ENCODE peak calls at places on chromosome 12, in seven cellular contexts. One of them, this sample, is unnamed.

GRCh38 chr12:130969223-130969622 is 15.5 kb downstream of the ADGRD1 start:
- DNase-seq in breast epithelium: no peak
- DNase-seq in CD8-positive, alpha-beta T cell: no peak
- DNase-seq in neuronal stem cell: no peak
- DNase-seq in fibroblast of lung: no peak
- DNase-seq in psoas muscle: no peak
- DNase-seq in H1: no peak
- DNase-seq in this sample: no peak

GRCh38 chr12:14776236-14776959 is 26.9 kb downstream of the WBP11 start:
- DNase-seq in H1: no peak
- DNase-seq in breast epithelium: no peak
- DNase-seq in neuronal stem cell: no peak
- DNase-seq in fibroblast of lung: no peak
- DNase-seq in psoas muscle: no peak
- DNase-seq in CD8-positive, alpha-beta T cell: no peak
- DNase-seq in this sample: no peak

GRCh38 chr12:32083489-32083888 is 23.2 kb upstream of the BICD1 start:
- DNase-seq in fibroblast of lung: peak; percentile 84
- DNase-seq in breast epithelium: no peak
- DNase-seq in neuronal stem cell: no peak
- DNase-seq in H1: no peak
- DNase-seq in psoas muscle: no peak
- DNase-seq in CD8-positive, alpha-beta T cell: no peak
- DNase-seq in this sample: peak; percentile 18

GRCh38 chr12:85993746-85994145 is 119.7 kb downstream of the NTS start:
- DNase-seq in breast epithelium: no peak
- DNase-seq in neuronal stem cell: no peak
- DNase-seq in CD8-positive, alpha-beta T cell: no peak
- DNase-seq in H1: no peak
- DNase-seq in psoas muscle: no peak
- DNase-seq in fibroblast of lung: no peak
- DNase-seq in this sample: no peak

GRCh38 chr12:102169922-102170698 is 27.5 kb downstream of the PMCH start:
- DNase-seq in neuronal stem cell: no peak
- DNase-seq in fibroblast of lung: peak; percentile 11
- DNase-seq in breast epithelium: no peak
- DNase-seq in psoas muscle: no peak
- DNase-seq in H1: no peak
- DNase-seq in CD8-positive, alpha-beta T cell: no peak
- DNase-seq in this sample: no peak

GRCh38 chr12:4628406-4628805 is 20.4 kb downstream of the AKAP3 start:
- DNase-seq in neuronal stem cell: no peak
- DNase-seq in breast epithelium: peak; percentile 79
- DNase-seq in H1: no peak
- DNase-seq in CD8-positive, alpha-beta T cell: no peak
- DNase-seq in psoas muscle: no peak
- DNase-seq in fibroblast of lung: no peak
- DNase-seq in this sample: no peak

GRCh38 chr12:93502802-93503623 is 35.7 kb downstream of the MRPL42 start:
- DNase-seq in breast epithelium: no peak
- DNase-seq in CD8-positive, alpha-beta T cell: peak; percentile 39
- DNase-seq in H1: peak; percentile 61
- DNase-seq in fibroblast of lung: peak; percentile 30
- DNase-seq in neuronal stem cell: peak; percentile 21
- DNase-seq in psoas muscle: no peak
- DNase-seq in this sample: peak; percentile 57

GRCh38 chr12:126051611-126052107 is 986.4 kb downstream of the AACS start:
- DNase-seq in CD8-positive, alpha-beta T cell: no peak
- DNase-seq in breast epithelium: no peak
- DNase-seq in H1: no peak
- DNase-seq in psoas muscle: no peak
- DNase-seq in neuronal stem cell: no peak
- DNase-seq in fibroblast of lung: peak; percentile 96
- DNase-seq in this sample: no peak

GRCh38 chr12:68885381-68885780 is 47.6 kb downstream of the CPM start:
- DNase-seq in fibroblast of lung: no peak
- DNase-seq in breast epithelium: no peak
- DNase-seq in psoas muscle: no peak
- DNase-seq in neuronal stem cell: no peak
- DNase-seq in CD8-positive, alpha-beta T cell: no peak
- DNase-seq in H1: no peak
- DNase-seq in this sample: no peak

GRCh38 chr12:98253207-98253606 is 262.2 kb upstream of the TMPO start:
- DNase-seq in fibroblast of lung: no peak
- DNase-seq in H1: no peak
- DNase-seq in CD8-positive, alpha-beta T cell: no peak
- DNase-seq in breast epithelium: no peak
- DNase-seq in neuronal stem cell: no peak
- DNase-seq in psoas muscle: no peak
- DNase-seq in this sample: no peak

GRCh38 chr12:132818562-132818961 is 10.1 kb downstream of the GOLGA3 start:
- DNase-seq in CD8-positive, alpha-beta T cell: no peak
- DNase-seq in breast epithelium: no peak
- DNase-seq in H1: no peak
- DNase-seq in fibroblast of lung: no peak
- DNase-seq in psoas muscle: no peak
- DNase-seq in neuronal stem cell: no peak
- DNase-seq in this sample: no peak

GRCh38 chr12:117367006-117367638 is 5.7 kb upstream of the NOS1 start:
- DNase-seq in CD8-positive, alpha-beta T cell: peak; percentile 19
- DNase-seq in fibroblast of lung: peak; percentile 40
- DNase-seq in H1: peak; percentile 95
- DNase-seq in neuronal stem cell: peak; percentile 89
- DNase-seq in breast epithelium: peak; percentile 58
- DNase-seq in psoas muscle: peak; percentile 54
- DNase-seq in this sample: peak; percentile 86

GRCh38 chr12:122888232-122888752 is 7.6 kb downstream of the VPS37B start:
- DNase-seq in CD8-positive, alpha-beta T cell: no peak
- DNase-seq in fibroblast of lung: peak; percentile 82
- DNase-seq in breast epithelium: peak; percentile 98
- DNase-seq in H1: no peak
- DNase-seq in neuronal stem cell: no peak
- DNase-seq in psoas muscle: no peak
- DNase-seq in this sample: no peak

GRCh38 chr12:14880890-14881453 is 4.7 kb downstream of the MGP start:
- DNase-seq in breast epithelium: no peak
- DNase-seq in fibroblast of lung: no peak
- DNase-seq in neuronal stem cell: no peak
- DNase-seq in CD8-positive, alpha-beta T cell: no peak
- DNase-seq in H1: no peak
- DNase-seq in psoas muscle: no peak
- DNase-seq in this sample: no peak

GRCh38 chr12:7152818-7153217 is 22.6 kb downstream of the CLSTN3 start:
- DNase-seq in neuronal stem cell: no peak
- DNase-seq in psoas muscle: no peak
- DNase-seq in fibroblast of lung: no peak
- DNase-seq in breast epithelium: no peak
- DNase-seq in CD8-positive, alpha-beta T cell: no peak
- DNase-seq in H1: no peak
- DNase-seq in this sample: no peak

GRCh38 chr12:40697566-40698257 is 5.5 kb downstream of the CNTN1 start:
- DNase-seq in breast epithelium: no peak
- DNase-seq in H1: no peak
- DNase-seq in fibroblast of lung: no peak
- DNase-seq in neuronal stem cell: no peak
- DNase-seq in psoas muscle: no peak
- DNase-seq in CD8-positive, alpha-beta T cell: no peak
- DNase-seq in this sample: no peak

GRCh38 chr12:122203968-122204828 is 689 bp downstream of the B3GNT4 start:
- DNase-seq in breast epithelium: no peak
- DNase-seq in H1: peak; percentile 63
- DNase-seq in CD8-positive, alpha-beta T cell: no peak
- DNase-seq in psoas muscle: no peak
- DNase-seq in fibroblast of lung: no peak
- DNase-seq in neuronal stem cell: no peak
- DNase-seq in this sample: no peak

GRCh38 chr12:108495054-108495453 is 20.0 kb upstream of the FICD start:
- DNase-seq in H1: peak; percentile 80
- DNase-seq in neuronal stem cell: peak; percentile 33
- DNase-seq in CD8-positive, alpha-beta T cell: no peak
- DNase-seq in breast epithelium: no peak
- DNase-seq in fibroblast of lung: no peak
- DNase-seq in psoas muscle: no peak
- DNase-seq in this sample: peak; percentile 29

GRCh38 chr12:95117178-95117599 is 43.8 kb upstream of the NR2C1 start:
- DNase-seq in breast epithelium: peak; percentile 52
- DNase-seq in psoas muscle: no peak
- DNase-seq in H1: peak; percentile 51
- DNase-seq in CD8-positive, alpha-beta T cell: peak; percentile 45
- DNase-seq in neuronal stem cell: peak; percentile 35
- DNase-seq in fibroblast of lung: peak; percentile 66
- DNase-seq in this sample: peak; percentile 61
- H3K4me1 ChIP-seq in breast epithelium: no peaks in the 10 kb centered on the region
- H3K4me1 ChIP-seq in psoas muscle: peaks cover 5% of the 10 kb centered on the region
- H3K4me1 ChIP-seq in H1: peaks cover 4% of the 10 kb centered on the region
- H3K4me1 ChIP-seq in CD8-positive, alpha-beta T cell: no peaks in the 10 kb centered on the region
- H3K4me1 ChIP-seq in neuronal stem cell: no peaks in the 10 kb centered on the region
- H3K4me1 ChIP-seq in fibroblast of lung: peaks cover 14% of the 10 kb centered on the region
- H3K4me1 ChIP-seq in this sample: no peaks in the 10 kb centered on the region

GRCh38 chr12:110996415-110996814 is 76.0 kb upstream of the MYL2 start:
- DNase-seq in breast epithelium: no peak
- DNase-seq in neuronal stem cell: no peak
- DNase-seq in CD8-positive, alpha-beta T cell: no peak
- DNase-seq in psoas muscle: no peak
- DNase-seq in fibroblast of lung: no peak
- DNase-seq in H1: no peak
- DNase-seq in this sample: no peak

GRCh38 chr12:110998165-110998564 is 77.8 kb upstream of the MYL2 start:
- DNase-seq in psoas muscle: no peak
- DNase-seq in neuronal stem cell: no peak
- DNase-seq in breast epithelium: no peak
- DNase-seq in CD8-positive, alpha-beta T cell: no peak
- DNase-seq in fibroblast of lung: no peak
- DNase-seq in H1: no peak
- DNase-seq in this sample: peak; percentile 3

GRCh38 chr12:110995016-110995415 is 74.6 kb upstream of the MYL2 start:
- DNase-seq in psoas muscle: peak; percentile 21
- DNase-seq in fibroblast of lung: no peak
- DNase-seq in CD8-positive, alpha-beta T cell: no peak
- DNase-seq in neuronal stem cell: no peak
- DNase-seq in breast epithelium: no peak
- DNase-seq in H1: no peak
- DNase-seq in this sample: no peak

GRCh38 chr12:110995615-110996014 is 75.2 kb upstream of the MYL2 start:
- DNase-seq in CD8-positive, alpha-beta T cell: no peak
- DNase-seq in fibroblast of lung: no peak
- DNase-seq in neuronal stem cell: no peak
- DNase-seq in H1: no peak
- DNase-seq in psoas muscle: no peak
- DNase-seq in breast epithelium: no peak
- DNase-seq in this sample: no peak

DNA sequence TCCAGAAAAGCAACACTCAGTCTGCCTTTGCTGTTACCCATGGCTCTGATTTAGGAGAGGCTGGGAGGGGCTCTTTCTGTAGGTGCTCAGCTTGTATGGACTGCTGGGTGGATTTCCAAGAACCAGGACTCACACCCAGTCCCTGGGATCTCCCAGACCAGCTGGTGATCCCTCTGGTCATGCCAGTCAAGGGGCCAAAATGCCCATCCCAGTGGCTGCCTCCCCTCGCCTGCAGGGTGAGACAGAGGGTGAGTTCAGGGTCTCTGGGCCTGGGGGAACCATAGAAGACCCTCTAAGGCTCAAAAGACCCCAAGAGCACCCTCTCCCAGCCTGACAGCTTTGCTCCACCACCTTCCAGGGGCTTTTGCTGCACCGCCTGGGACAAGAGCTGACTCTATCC is 78.6 kb upstream of the MYL2 start:
- DNase-seq in psoas muscle: no peak
- DNase-seq in breast epithelium: no peak
- DNase-seq in neuronal stem cell: no peak
- DNase-seq in H1: no peak
- DNase-seq in fibroblast of lung: no peak
- DNase-seq in CD8-positive, alpha-beta T cell: no peak
- DNase-seq in this sample: no peak
- H3K4me3 ChIP-seq in psoas muscle: no peak overlapping the region
- H3K4me3 ChIP-seq in breast epithelium: no peak overlapping the region
- H3K4me3 ChIP-seq in neuronal stem cell: no peak overlapping the region
- H3K4me3 ChIP-seq in H1: no peak overlapping the region
- H3K4me3 ChIP-seq in fibroblast of lung: no peak overlapping the region
- H3K4me3 ChIP-seq in CD8-positive, alpha-beta T cell: no peak overlapping the region
- H3K4me3 ChIP-seq in this sample: no peak overlapping the region

DNA sequence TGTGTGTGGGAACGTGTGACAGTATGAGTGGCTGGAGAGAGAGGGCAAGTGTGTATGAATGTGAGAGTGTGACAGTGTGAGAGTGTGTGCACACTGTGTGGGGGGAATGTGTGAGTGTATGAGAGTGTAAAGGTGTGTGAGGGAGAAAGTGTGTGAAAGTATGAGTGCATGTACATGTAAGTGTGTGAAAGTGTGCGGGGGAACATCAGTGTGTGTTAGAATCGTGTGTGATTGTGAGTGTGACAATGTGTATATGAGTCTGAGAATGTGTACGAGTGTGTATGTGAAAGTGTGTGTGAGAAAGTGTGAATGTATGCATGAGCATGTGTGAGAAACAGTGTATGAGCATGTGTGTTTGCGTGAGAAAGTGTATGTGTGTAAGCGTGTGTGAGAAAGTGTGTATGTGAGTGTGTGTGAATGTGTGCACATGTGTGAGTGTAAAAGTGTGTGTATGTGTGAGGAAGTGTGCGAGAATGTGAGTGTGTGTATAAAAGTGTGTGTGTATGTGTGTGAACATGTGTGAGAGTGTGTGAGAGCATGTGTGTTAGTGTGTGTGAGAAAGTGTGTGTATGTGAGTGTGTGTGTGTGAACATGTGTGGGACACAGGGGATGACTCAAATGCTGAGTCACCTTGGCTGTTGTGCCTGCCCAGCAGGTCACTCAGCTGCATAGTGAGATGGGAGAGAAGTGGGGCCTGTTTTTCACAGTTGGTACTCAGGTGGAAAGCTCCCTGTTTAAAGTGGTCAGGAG is 220.5 kb upstream of the TBX3 start:
- DNase-seq in neuronal stem cell: no peak
- DNase-seq in fibroblast of lung: peak; percentile 70
- DNase-seq in CD8-positive, alpha-beta T cell: no peak
- DNase-seq in H1: no peak
- DNase-seq in breast epithelium: no peak
- DNase-seq in psoas muscle: no peak
- DNase-seq in this sample: no peak
- H3K27ac ChIP-seq in neuronal stem cell: no peak overlapping the region
- H3K27ac ChIP-seq in fibroblast of lung: peak overlapping the region; percentile 37
- H3K27ac ChIP-seq in CD8-positive, alpha-beta T cell: no peak overlapping the region
- H3K27ac ChIP-seq in H1: no peak overlapping the region
- H3K27ac ChIP-seq in breast epithelium: no peak overlapping the region
- H3K27ac ChIP-seq in psoas muscle: no peak overlapping the region
- H3K27ac ChIP-seq in this sample: no peak overlapping the region

DNA sequence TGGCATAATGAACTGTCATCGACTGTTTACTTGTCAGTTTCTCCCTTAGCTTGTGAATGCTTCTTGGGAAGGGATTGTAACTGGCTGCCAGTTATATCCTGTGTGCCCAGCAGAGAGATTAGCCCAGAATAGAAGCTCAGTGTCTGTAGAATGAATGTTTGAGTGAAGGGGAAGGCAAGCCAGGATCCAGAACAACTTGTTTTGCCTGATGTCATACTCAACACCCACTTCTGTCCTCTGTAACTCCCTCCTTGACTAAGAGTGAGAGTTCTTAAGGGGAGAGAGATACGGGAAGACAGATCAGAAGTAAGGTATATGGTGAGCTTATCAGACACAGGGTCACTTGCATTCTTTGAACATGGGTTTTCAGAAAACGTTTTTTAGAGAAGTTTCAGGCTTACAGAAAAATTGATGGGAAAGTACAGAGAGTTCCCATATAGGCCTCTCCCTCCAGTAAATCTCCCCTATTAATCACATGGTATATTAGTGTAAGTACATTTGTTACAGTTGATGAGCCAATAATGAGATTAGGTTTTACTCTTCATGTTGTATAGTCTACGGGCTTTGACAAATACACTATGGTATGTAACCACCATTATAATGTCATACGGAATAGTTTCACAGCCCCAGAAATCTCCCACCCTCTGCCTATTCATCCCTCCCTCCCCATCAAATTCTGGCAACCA is 5.6 kb upstream of the SPPL3 start:
- DNase-seq in fibroblast of lung: no peak
- DNase-seq in H1: no peak
- DNase-seq in psoas muscle: no peak
- DNase-seq in CD8-positive, alpha-beta T cell: no peak
- DNase-seq in breast epithelium: no peak
- DNase-seq in neuronal stem cell: no peak
- DNase-seq in this sample: no peak
- H3K4me1 ChIP-seq in fibroblast of lung: no peaks in the 10 kb centered on the region
- H3K4me1 ChIP-seq in H1: no peaks in the 10 kb centered on the region
- H3K4me1 ChIP-seq in psoas muscle: peaks cover 16% of the 10 kb centered on the region
- H3K4me1 ChIP-seq in CD8-positive, alpha-beta T cell: peaks cover 1% of the 10 kb centered on the region
- H3K4me1 ChIP-seq in breast epithelium: no peaks in the 10 kb centered on the region
- H3K4me1 ChIP-seq in neuronal stem cell: no peaks in the 10 kb centered on the region
- H3K4me1 ChIP-seq in this sample: peaks cover 7% of the 10 kb centered on the region